ENCODE peak calls at places on chromosomes 3 and 15, in seven cellular contexts. T is testis, I is body of pancreas, V is heart right ventricle, K is neuronal stem cell, W is uterus, L is fibroblast of lung. B is an unnamed sample.

GRCh38 chr3:117473981-117474563 is 764.5 kb downstream of the TUSC7 start:
- DNase-seq in T (no peak), I (no peak), V (no peak), K (peak; percentile 29), W (no peak), L (no peak), B (peak; percentile 26)

GRCh38 chr3:168272343-168272984 is 176.7 kb upstream of the GOLIM4 start:
- DNase-seq in T (no peak), I (no peak), V (no peak), K (peak; percentile 12), W (no peak), L (peak; percentile 30), B (no peak)

GRCh38 chr3:186128158-186128557 is 19.3 kb upstream of the ETV5 start:
- DNase-seq in T (no peak), I (no peak), V (no peak), K (no peak), W (no peak), L (no peak), B (no peak)

GRCh38 chr3:50655009-50655830 is 19.5 kb upstream of the DOCK3 start:
- DNase-seq in T (no peak), I (no peak), V (no peak), K (no peak), W (no peak), L (no peak), B (no peak)

GRCh38 chr3:3531476-3531875 is 267.8 kb upstream of the LRRN1 start:
- DNase-seq in T (no peak), I (no peak), V (no peak), K (no peak), W (no peak), L (peak; percentile 12), B (no peak)

GRCh38 chr3:36843065-36844051 is 79.0 kb upstream of the DCLK3 start:
- DNase-seq in T (peak; percentile 20), I (no peak), V (no peak), K (peak; percentile 20), W (no peak), L (peak; percentile 19), B (peak; percentile 24)

GRCh38 chr15:63598467-63599400 is 1.5 kb downstream of the FBXL22 start:
- DNase-seq in T (no peak), I (peak; percentile 21), V (no peak), K (no peak), W (peak; percentile 56), L (peak; percentile 32), B (peak; percentile 22)

GRCh38 chr15:77002436-77002835 is 7.5 kb downstream of the PSTPIP1 start:
- DNase-seq in T (no peak), I (no peak), V (no peak), K (no peak), W (no peak), L (peak; percentile 24), B (no peak)

GRCh38 chr15:100650685-100651084 is 48.3 kb downstream of the ASB7 start:
- DNase-seq in T (no peak), I (no peak), V (no peak), K (no peak), W (no peak), L (no peak), B (no peak)

GRCh38 chr15:80568876-80569605 is 126.1 kb upstream of the ABHD17C start:
- DNase-seq in T (no peak), I (no peak), V (no peak), K (no peak), W (no peak), L (no peak), B (no peak)

GRCh38 chr3:56622381-56622780 is 60.7 kb downstream of the TASOR start:
- DNase-seq in T (no peak), I (no peak), V (no peak), K (no peak), W (no peak), L (no peak), B (no peak)

GRCh38 chr3:167913218-167913902 is 177.8 kb downstream of the SERPINI1 start:
- DNase-seq in T (no peak), I (peak; percentile 30), V (no peak), K (no peak), W (peak; percentile 31), L (peak; percentile 43), B (no peak)

GRCh38 chr3:135918600-135918999 is 46.9 kb upstream of the PPP2R3A start:
- DNase-seq in T (no peak), I (no peak), V (no peak), K (peak; percentile 11), W (no peak), L (peak; percentile 45), B (peak; percentile 30)

GRCh38 chr3:110343376-110343775 is 728.2 kb upstream of the NECTIN3 start:
- DNase-seq in T (no peak), I (no peak), V (no peak), K (peak; percentile 8), W (no peak), L (peak; percentile 67), B (no peak)

GRCh38 chr3:143850877-143851276 is 2.6 kb upstream of the SLC9A9 start:
- DNase-seq in T (no peak), I (no peak), V (no peak), K (no peak), W (no peak), L (peak; percentile 9), B (no peak)

GRCh38 chr3:125107861-125108567 is 52.2 kb upstream of the HEG1 start:
- DNase-seq in T (no peak), I (no peak), V (no peak), K (no peak), W (no peak), L (peak; percentile 96), B (no peak)

GRCh38 chr3:59108091-59108815 is 58.4 kb upstream of the CFAP20DC start:
- DNase-seq in T (no peak), I (no peak), V (no peak), K (no peak), W (no peak), L (peak; percentile 13), B (peak; percentile 9)

GRCh38 chr3:140204271-140204984 is 269.4 kb downstream of the CLSTN2 start:
- DNase-seq in T (no peak), I (no peak), V (no peak), K (no peak), W (no peak), L (no peak), B (no peak)

GRCh38 chr3:101689291-101689690 is 2.8 kb upstream of the RPL24 start:
- DNase-seq in T (no peak), I (no peak), V (no peak), K (no peak), W (no peak), L (no peak), B (no peak)

GRCh38 chr3:158789592-158789991 is 12.3 kb upstream of the MFSD1 start:
- DNase-seq in T (peak; percentile 51), I (no peak), V (no peak), K (no peak), W (no peak), L (peak; percentile 60), B (peak; percentile 7)

GRCh38 chr3:31361391-31362273 is 171.1 kb upstream of the STT3B start:
- DNase-seq in T (no peak), I (no peak), V (no peak), K (peak; percentile 11), W (no peak), L (peak; percentile 96), B (no peak)

GRCh38 chr3:172131746-172132145 is 92.4 kb downstream of the FNDC3B start:
- DNase-seq in T (no peak), I (no peak), V (no peak), K (no peak), W (no peak), L (no peak), B (no peak)

GRCh38 chr15:63086967-63087366 is 34.7 kb upstream of the LACTB start:
- DNase-seq in T (no peak), I (no peak), V (no peak), K (no peak), W (no peak), L (no peak), B (no peak)

GRCh38 chr15:101538177-101538576 is 48.7 kb upstream of the PCSK6 start:
- DNase-seq in T (no peak), I (no peak), V (no peak), K (no peak), W (no peak), L (no peak), B (no peak)

GRCh38 chr15:87762110-87762509 is 494.4 kb downstream of the NTRK3 start:
- DNase-seq in T (no peak), I (peak; percentile 42), V (peak; percentile 9), K (no peak), W (no peak), L (no peak), B (no peak)

GRCh38 chr15:86620636-86621349 is 541.1 kb downstream of the AGBL1 start:
- DNase-seq in T (no peak), I (no peak), V (no peak), K (no peak), W (no peak), L (peak; percentile 38), B (peak; percentile 92)

GRCh38 chr3:150345021-150345538 is 63.0 kb upstream of the TSC22D2 start:
- DNase-seq in T (no peak), I (peak; percentile 42), V (no peak), K (no peak), W (no peak), L (peak; percentile 92), B (peak; percentile 90)

GRCh38 chr3:112813723-112814171 is 32.9 kb downstream of the CD200R1L start:
- DNase-seq in T (peak; percentile 22), I (peak; percentile 55), V (peak; percentile 8), K (no peak), W (no peak), L (peak; percentile 78), B (peak; percentile 6)

GRCh38 chr3:123423026-123423425 is 25.9 kb downstream of the ADCY5 start:
- DNase-seq in T (no peak), I (peak; percentile 60), V (peak; percentile 61), K (no peak), W (no peak), L (no peak), B (peak; percentile 87)
- H3K4me1 ChIP-seq in T (peaks cover 25% of the 10 kb centered on the region), I (peaks cover 87% of the 10 kb centered on the region), V (peaks cover 25% of the 10 kb centered on the region), K (no peaks in the 10 kb centered on the region), W (no peaks in the 10 kb centered on the region), L (no peaks in the 10 kb centered on the region), B (peaks cover 18% of the 10 kb centered on the region)

GRCh38 chr3:99863588-99863987 is 45.9 kb downstream of the CMSS1 start:
- DNase-seq in T (no peak), I (no peak), V (no peak), K (no peak), W (no peak), L (no peak), B (no peak)
- H3K4me1 ChIP-seq in T (peaks cover 11% of the 10 kb centered on the region), I (peaks cover 15% of the 10 kb centered on the region), V (peaks cover 5% of the 10 kb centered on the region), K (no peaks in the 10 kb centered on the region), W (peaks cover 14% of the 10 kb centered on the region), L (peaks cover 56% of the 10 kb centered on the region), B (peaks cover 6% of the 10 kb centered on the region)

DNA sequence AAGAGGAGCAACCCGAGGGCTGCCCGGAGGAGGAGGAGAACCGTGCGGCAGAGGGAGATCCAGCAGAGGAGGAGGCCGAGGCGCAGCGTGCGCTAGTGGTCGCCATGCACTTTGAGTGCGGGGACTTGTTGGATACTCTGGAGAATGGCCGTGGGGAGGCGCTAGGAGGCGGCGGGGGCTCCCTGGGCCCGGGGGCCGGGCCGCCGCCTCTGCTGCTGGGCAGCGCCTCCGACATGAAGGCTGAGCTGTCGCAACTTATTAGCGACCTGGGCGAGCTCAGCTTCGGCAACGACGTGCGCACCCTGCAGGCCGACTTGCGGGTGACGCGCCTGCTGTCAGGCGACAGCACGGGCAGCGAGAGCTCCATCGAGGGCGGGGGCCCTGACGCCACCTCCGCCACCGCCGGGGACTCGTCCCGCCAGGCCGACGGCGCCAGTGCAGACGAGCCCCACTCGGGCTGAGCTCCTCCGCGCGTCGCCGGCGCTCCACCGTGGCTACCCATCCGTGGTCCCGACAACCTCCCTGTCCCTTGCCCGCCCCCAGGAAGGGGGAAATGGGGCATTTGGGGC is 2.0 kb downstream of the FAM43A start:
- DNase-seq in T (peak; percentile 47), I (peak; percentile 48), V (peak; percentile 62), K (peak; percentile 82), W (peak; percentile 67), L (peak; percentile 69), B (peak; percentile 64)
- H3K4me1 ChIP-seq in T (peaks cover 29% of the 10 kb centered on the region), I (peaks cover 33% of the 10 kb centered on the region), V (peaks cover 19% of the 10 kb centered on the region), K (peaks cover 4% of the 10 kb centered on the region), W (no peaks in the 10 kb centered on the region), L (peaks cover 11% of the 10 kb centered on the region), B (peaks cover 3% of the 10 kb centered on the region)

GRCh38 chr15:40472171-40472727 is 1.5 kb downstream of the CHST14 start:
- DNase-seq in T (no peak), I (no peak), V (no peak), K (no peak), W (no peak), L (no peak), B (no peak)
- H3K4me1 ChIP-seq in T (peaks cover 15% of the 10 kb centered on the region), I (peaks cover 19% of the 10 kb centered on the region), V (peaks cover 6% of the 10 kb centered on the region), K (no peaks in the 10 kb centered on the region), W (no peaks in the 10 kb centered on the region), L (peaks cover 3% of the 10 kb centered on the region), B (no peaks in the 10 kb centered on the region)